ENCODE peak calls at places on chromosome 2, in nine cellular contexts. X is T-helper 22 cell; L is left ventricle myocardium superior; H is ELF-1; N is iPS DF 19.7; Z is M059J; T is Daoy; U is stimulated activated CD4-positive, alpha-beta T cell treated with anti-CD3 and anti-CD28 coated beads, Interleukin-1b, Interleukin-23, amount 100 ng/mL, for 1 hour; R is AG10803. I is an unnamed sample.
A peak's percentile ranks its signal among the peaks of the same experiment; 100 is the strongest.

GRCh38 chr2:160477032-160477431 is 16.6 kb downstream of the RBMS1 start:
- DNase-seq in Z (no peak), T (no peak), R (no peak), N (no peak), L (no peak), U (no peak), X (no peak), H (no peak), I (peak; percentile 74)

GRCh38 chr2:27130396-27130795 is 4.0 kb downstream of the PREB start:
- DNase-seq in X (no peak), T (no peak), H (no peak), L (no peak), N (no peak), U (no peak), Z (no peak), R (no peak), I (no peak)

GRCh38 chr2:239932881-239933735 is 92.0 kb downstream of the NDUFA10 start:
- DNase-seq in U (no peak), R (no peak), T (no peak), X (no peak), Z (no peak), N (no peak), H (no peak), L (no peak), I (peak; percentile 32)

GRCh38 chr2:67600946-67601345 is 203.8 kb downstream of the ETAA1 start:
- DNase-seq in H (no peak), L (no peak), Z (peak; percentile 86), T (peak; percentile 16), X (no peak), R (peak; percentile 29), N (no peak), U (no peak), I (no peak)

GRCh38 chr2:54084600-54084999 is 30.8 kb upstream of the ACYP2 start:
- DNase-seq in T (peak; percentile 17), Z (peak; percentile 42), X (no peak), H (no peak), R (peak; percentile 16), U (no peak), N (no peak), L (no peak), I (no peak)

GRCh38 chr2:20676353-20677215 is 9.6 kb downstream of the GDF7 start:
- DNase-seq in H (no peak), L (no peak), Z (no peak), N (no peak), R (no peak), X (no peak), T (no peak), U (no peak), I (peak; percentile 54)

GRCh38 chr2:163401481-163401880 is 334.3 kb downstream of the FIGN start:
- DNase-seq in Z (peak; percentile 73), X (no peak), H (no peak), R (peak; percentile 15), T (peak; percentile 9), N (no peak), U (no peak), L (no peak), I (no peak)

GRCh38 chr2:201907128-201907886 is 101.0 kb downstream of the CDK15 start:
- DNase-seq in X (no peak), L (peak; percentile 37), N (no peak), R (no peak), U (no peak), T (no peak), H (no peak), Z (no peak), I (no peak)

GRCh38 chr2:233233618-233234230 is 17.7 kb upstream of the ATG16L1 start:
- DNase-seq in H (no peak), Z (no peak), T (no peak), X (no peak), N (no peak), R (no peak), L (no peak), U (no peak), I (no peak)

GRCh38 chr2:68742638-68743037 is 8.0 kb downstream of the ARHGAP25 start:
- DNase-seq in X (no peak), R (no peak), N (no peak), H (no peak), Z (no peak), T (no peak), U (no peak), L (no peak), I (no peak)

GRCh38 chr2:3870222-3870621 is 166.8 kb downstream of the DCDC2C start:
- DNase-seq in U (no peak), Z (no peak), N (no peak), H (no peak), L (no peak), R (no peak), T (peak; percentile 55), X (no peak), I (no peak)

GRCh38 chr2:55138546-55139288 is 88.5 kb upstream of the RTN4 start:
- DNase-seq in N (no peak), R (no peak), T (no peak), Z (no peak), U (no peak), X (no peak), H (no peak), L (no peak), I (no peak)

GRCh38 chr2:15271941-15272340 is 289.2 kb downstream of the NBAS start:
- DNase-seq in U (no peak), L (no peak), X (no peak), N (no peak), H (no peak), R (peak; percentile 60), T (no peak), Z (no peak), I (no peak)

GRCh38 chr2:84443477-84443876 is 15.6 kb downstream of the SUCLG1 start:
- DNase-seq in T (no peak), N (no peak), L (no peak), Z (no peak), H (no peak), X (no peak), U (no peak), R (peak; percentile 38), I (no peak)

GRCh38 chr2:155528034-155528433 is 804.5 kb downstream of the NR4A2 start:
- DNase-seq in Z (no peak), R (no peak), U (no peak), L (no peak), T (no peak), H (no peak), N (no peak), X (no peak), I (no peak)

GRCh38 chr2:19350678-19351401 is 7.6 kb downstream of the OSR1 start:
- DNase-seq in Z (no peak), X (no peak), T (no peak), N (no peak), R (no peak), L (no peak), U (no peak), H (no peak), I (no peak)

GRCh38 chr2:73031095-73031678 is 40.3 kb downstream of the SFXN5 start:
- DNase-seq in R (no peak), Z (no peak), H (no peak), T (no peak), N (no peak), L (no peak), U (no peak), X (no peak), I (no peak)

GRCh38 chr2:525611-526010 is 151.6 kb downstream of the TMEM18 start:
- DNase-seq in T (no peak), H (no peak), Z (no peak), R (no peak), N (no peak), X (no peak), L (no peak), U (no peak), I (no peak)

GRCh38 chr2:144128104-144128746 is 391.7 kb downstream of the ZEB2 start:
- DNase-seq in R (peak; percentile 13), L (no peak), Z (no peak), H (no peak), U (no peak), X (no peak), T (no peak), N (no peak), I (no peak)

GRCh38 chr2:6957031-6957714 is 40.0 kb downstream of the RNF144A start:
- DNase-seq in X (no peak), L (no peak), T (no peak), R (no peak), H (no peak), N (no peak), U (no peak), Z (no peak), I (peak; percentile 43)

GRCh38 chr2:216292886-216293291 is 79.4 kb downstream of the MARCHF4 start:
- DNase-seq in Z (no peak), R (peak; percentile 69), U (no peak), H (no peak), T (no peak), L (no peak), X (no peak), N (no peak), I (peak; percentile 41)

GRCh38 chr2:159206736-159207380 is 79.6 kb downstream of the WDSUB1 start:
- DNase-seq in U (no peak), Z (no peak), R (peak; percentile 46), H (no peak), L (no peak), T (no peak), X (no peak), N (no peak), I (no peak)

GRCh38 chr2:102061962-102062795 is 70.4 kb downstream of the IL1R2 start:
- DNase-seq in Z (peak; percentile 66), X (no peak), U (no peak), R (peak; percentile 82), T (no peak), H (no peak), N (no peak), L (peak; percentile 55), I (no peak)

GRCh38 chr2:230905448-230906430 is 19.3 kb downstream of the GPR55 start:
- DNase-seq in U (peak; percentile 66), H (peak; percentile 86), R (peak; percentile 6), Z (peak; percentile 47), X (peak; percentile 63), T (no peak), L (no peak), N (no peak), I (peak; percentile 95)

GRCh38 chr2:106519767-106520166 is 32.6 kb downstream of the CD8B2 start:
- DNase-seq in H (no peak), Z (no peak), U (no peak), L (no peak), N (no peak), R (no peak), X (no peak), T (no peak), I (no peak)

GRCh38 chr2:233761040-233761769 is 1.1 kb downstream of the UGT1A1 start:
- DNase-seq in H (no peak), Z (peak; percentile 40), L (no peak), R (no peak), T (peak; percentile 57), X (no peak), U (no peak), N (no peak), I (no peak)

GRCh38 chr2:203341741-203342310 is 13.6 kb downstream of the ABI2 start:
- DNase-seq in Z (no peak), H (no peak), X (no peak), U (no peak), R (peak; percentile 22), T (no peak), N (no peak), L (no peak), I (no peak)

GRCh38 chr2:105748564-105748963 is 3.9 kb downstream of the NCK2 start:
- DNase-seq in X (no peak), Z (no peak), T (no peak), L (no peak), H (no peak), N (no peak), R (no peak), U (no peak), I (peak; percentile 29)

GRCh38 chr2:240911641-240912265 is 5.6 kb downstream of the CROCC2 start:
- DNase-seq in T (peak; percentile 72), R (no peak), X (no peak), Z (peak; percentile 72), L (no peak), U (no peak), H (no peak), N (no peak), I (no peak)

GRCh38 chr2:42796427-42797248 is 4.3 kb upstream of the HAAO start:
- DNase-seq in R (no peak), H (no peak), Z (no peak), T (no peak), L (no peak), N (no peak), X (no peak), U (no peak), I (no peak)

GRCh38 chr2:20148841-20149702 is 75.9 kb downstream of the SDC1 start:
- DNase-seq in Z (peak; percentile 96), T (peak; percentile 68), R (peak; percentile 96), U (no peak), L (no peak), N (no peak), X (no peak), H (peak; percentile 14), I (peak; percentile 48)